ENCODE peak calls at places on chromosomes 11 and 22, in seven cellular contexts. One of them, this sample, is unnamed.

GRCh38 chr11:12167098-12167999 is 57.0 kb downstream of the MICAL2 start:
- DNase-seq in mesendoderm: peak
- DNase-seq in HAP-1: no peak
- DNase-seq in kidney glomerular epithelial cell: peak
- DNase-seq in fibroblast of the aortic adventitia: peak
- DNase-seq in T-helper 1 cell: no peak
- DNase-seq in pons: no peak
- DNase-seq in this sample: no peak

GRCh38 chr22:50086526-50086925 is 1.3 kb upstream of the MLC1 start:
- DNase-seq in mesendoderm: no peak
- DNase-seq in HAP-1: no peak
- DNase-seq in kidney glomerular epithelial cell: no peak
- DNase-seq in fibroblast of the aortic adventitia: peak
- DNase-seq in T-helper 1 cell: no peak
- DNase-seq in pons: no peak
- DNase-seq in this sample: no peak

GRCh38 chr22:27502327-27502726 is 299.2 kb downstream of the MN1 start:
- DNase-seq in mesendoderm: no peak
- DNase-seq in HAP-1: peak
- DNase-seq in kidney glomerular epithelial cell: no peak
- DNase-seq in fibroblast of the aortic adventitia: no peak
- DNase-seq in T-helper 1 cell: no peak
- DNase-seq in pons: no peak
- DNase-seq in this sample: no peak

GRCh38 chr11:132911186-132911585 is 621.1 kb downstream of the OPCML start:
- DNase-seq in mesendoderm: peak
- DNase-seq in HAP-1: no peak
- DNase-seq in kidney glomerular epithelial cell: peak
- DNase-seq in fibroblast of the aortic adventitia: peak
- DNase-seq in T-helper 1 cell: no peak
- DNase-seq in pons: no peak
- DNase-seq in this sample: no peak

GRCh38 chr11:68890490-68891231 is 13.0 kb downstream of the MRPL21 start:
- DNase-seq in mesendoderm: no peak
- DNase-seq in HAP-1: no peak
- DNase-seq in kidney glomerular epithelial cell: peak
- DNase-seq in fibroblast of the aortic adventitia: peak
- DNase-seq in T-helper 1 cell: no peak
- DNase-seq in pons: peak
- DNase-seq in this sample: peak

GRCh38 chr11:115616941-115617340 is 112.7 kb upstream of the CADM1 start:
- DNase-seq in mesendoderm: no peak
- DNase-seq in HAP-1: no peak
- DNase-seq in kidney glomerular epithelial cell: peak
- DNase-seq in fibroblast of the aortic adventitia: no peak
- DNase-seq in T-helper 1 cell: no peak
- DNase-seq in pons: no peak
- DNase-seq in this sample: no peak

GRCh38 chr11:117933930-117934329 is 4.7 kb upstream of the TMPRSS13 start:
- DNase-seq in mesendoderm: peak
- DNase-seq in HAP-1: no peak
- DNase-seq in kidney glomerular epithelial cell: no peak
- DNase-seq in fibroblast of the aortic adventitia: no peak
- DNase-seq in T-helper 1 cell: no peak
- DNase-seq in pons: no peak
- DNase-seq in this sample: no peak

GRCh38 chr11:60910711-60911366 is 3.1 kb upstream of the TMEM109 start:
- DNase-seq in mesendoderm: peak
- DNase-seq in HAP-1: no peak
- DNase-seq in kidney glomerular epithelial cell: no peak
- DNase-seq in fibroblast of the aortic adventitia: no peak
- DNase-seq in T-helper 1 cell: no peak
- DNase-seq in pons: no peak
- DNase-seq in this sample: no peak

GRCh38 chr11:64089915-64090810 is 54.4 kb downstream of the FLRT1 start:
- DNase-seq in mesendoderm: no peak
- DNase-seq in HAP-1: no peak
- DNase-seq in kidney glomerular epithelial cell: no peak
- DNase-seq in fibroblast of the aortic adventitia: no peak
- DNase-seq in T-helper 1 cell: no peak
- DNase-seq in pons: peak
- DNase-seq in this sample: no peak

GRCh38 chr11:125180413-125181305 is 16.1 kb downstream of the PKNOX2 start:
- DNase-seq in mesendoderm: no peak
- DNase-seq in HAP-1: peak
- DNase-seq in kidney glomerular epithelial cell: no peak
- DNase-seq in fibroblast of the aortic adventitia: peak
- DNase-seq in T-helper 1 cell: no peak
- DNase-seq in pons: no peak
- DNase-seq in this sample: no peak

GRCh38 chr11:14148653-14149273 is 186.2 kb downstream of the SPON1 start:
- DNase-seq in mesendoderm: peak
- DNase-seq in HAP-1: no peak
- DNase-seq in kidney glomerular epithelial cell: peak
- DNase-seq in fibroblast of the aortic adventitia: peak
- DNase-seq in T-helper 1 cell: no peak
- DNase-seq in pons: peak
- DNase-seq in this sample: no peak

GRCh38 chr22:38176170-38176741 is 5.4 kb downstream of the PLA2G6 start:
- DNase-seq in mesendoderm: no peak
- DNase-seq in HAP-1: no peak
- DNase-seq in kidney glomerular epithelial cell: no peak
- DNase-seq in fibroblast of the aortic adventitia: peak
- DNase-seq in T-helper 1 cell: no peak
- DNase-seq in pons: peak
- DNase-seq in this sample: no peak

GRCh38 chr11:59898652-59899051 is 20.1 kb downstream of the OOSP3 start:
- DNase-seq in mesendoderm: no peak
- DNase-seq in HAP-1: no peak
- DNase-seq in kidney glomerular epithelial cell: no peak
- DNase-seq in fibroblast of the aortic adventitia: no peak
- DNase-seq in T-helper 1 cell: no peak
- DNase-seq in pons: no peak
- DNase-seq in this sample: no peak